ENCODE peak calls at places on chromosome 6, in four cellular contexts. Y, V, L and G are unnamed samples.
A peak's percentile ranks its signal among the peaks of the same experiment; 100 is the strongest.

GRCh38 chr6:42088101-42088591 is 37.8 kb downstream of the TAF8 start:
- DNase-seq in Y (peak; percentile 56), V (no peak), L (no peak), G (peak; percentile 55)

GRCh38 chr6:34378470-34378869 is 14.0 kb downstream of the NUDT3 start:
- DNase-seq in Y (peak; percentile 34), V (no peak), L (no peak), G (no peak)

GRCh38 chr6:30888472-30889137 is 4.3 kb downstream of the DDR1 start:
- DNase-seq in Y (peak; percentile 33), V (no peak), L (no peak), G (peak; percentile 99)

GRCh38 chr6:40353967-40354452 is 233.2 kb downstream of the LRFN2 start:
- DNase-seq in Y (no peak), V (no peak), L (no peak), G (no peak)

GRCh38 chr6:14838041-14838596 is 407.8 kb upstream of the JARID2 start:
- DNase-seq in Y (no peak), V (peak; percentile 55), L (no peak), G (no peak)

GRCh38 chr6:7912736-7913517 is 2.3 kb upstream of the TXNDC5 start:
- DNase-seq in Y (no peak), V (peak; percentile 39), L (no peak), G (no peak)

GRCh38 chr6:163504984-163505640 is 90.6 kb downstream of the QKI start:
- DNase-seq in Y (no peak), V (no peak), L (no peak), G (no peak)

GRCh38 chr6:127520061-127520460 is 926 bp upstream of the MTCL3 start:
- DNase-seq in Y (peak; percentile 50), V (peak; percentile 32), L (no peak), G (no peak)

GRCh38 chr6:4849628-4850027 is 73.4 kb downstream of the CDYL start:
- DNase-seq in Y (no peak), V (no peak), L (no peak), G (no peak)

GRCh38 chr6:138600726-138601125 is 101.4 kb upstream of the NHSL1 start:
- DNase-seq in Y (peak; percentile 86), V (no peak), L (no peak), G (no peak)

GRCh38 chr6:149397384-149397783 is 2.7 kb upstream of the SUMO4 start:
- DNase-seq in Y (no peak), V (no peak), L (no peak), G (no peak)

GRCh38 chr6:56752009-56752408 is 109.3 kb upstream of the DST start:
- DNase-seq in Y (peak; percentile 63), V (peak; percentile 39), L (no peak), G (no peak)

GRCh38 chr6:722608-723007 is 29.7 kb upstream of the EXOC2 start:
- DNase-seq in Y (peak; percentile 74), V (no peak), L (no peak), G (no peak)

GRCh38 chr6:33966536-33966935 is 162.7 kb upstream of the MLN start:
- DNase-seq in Y (no peak), V (no peak), L (no peak), G (no peak)

GRCh38 chr6:167350731-167351655 is 26.1 kb downstream of the TTLL2 start:
- DNase-seq in Y (peak; percentile 37), V (peak; percentile 90), L (peak; percentile 11), G (peak; percentile 68)

GRCh38 chr6:40582892-40583291 is 4.3 kb downstream of the LRFN2 start:
- DNase-seq in Y (no peak), V (no peak), L (no peak), G (no peak)

GRCh38 chr6:36685198-36685919 is 6.8 kb downstream of the CDKN1A start:
- DNase-seq in Y (no peak), V (no peak), L (no peak), G (no peak)

GRCh38 chr6:43900560-43901329 is 130.7 kb downstream of the VEGFA start:
- DNase-seq in Y (no peak), V (no peak), L (no peak), G (peak; percentile 26)

GRCh38 chr6:135423649-135424128 is 73.9 kb downstream of the AHI1 start:
- DNase-seq in Y (peak; percentile 64), V (peak; percentile 39), L (peak; percentile 16), G (no peak)

GRCh38 chr6:1009041-1009440 is 302.9 kb upstream of the FOXQ1 start:
- DNase-seq in Y (no peak), V (no peak), L (peak; percentile 11), G (no peak)

GRCh38 chr6:31752739-31753319 is 9.6 kb upstream of the SAPCD1 start:
- DNase-seq in Y (peak; percentile 66), V (no peak), L (no peak), G (peak; percentile 86)

GRCh38 chr6:157558487-157559200 is 177.7 kb downstream of the ZDHHC14 start:
- DNase-seq in Y (no peak), V (peak; percentile 52), L (no peak), G (no peak)

GRCh38 chr6:165662671-165663282 is at the start of gene PDE10A:
- DNase-seq in Y (peak; percentile 20), V (peak; percentile 86), L (no peak), G (peak; percentile 94)

GRCh38 chr6:56955171-56956155 is 556 bp downstream of the BEND6 start:
- DNase-seq in Y (peak; percentile 93), V (peak; percentile 94), L (peak; percentile 62), G (peak; percentile 95)

GRCh38 chr6:141874930-141875602 is 257.7 kb upstream of the GJE1 start:
- DNase-seq in Y (peak; percentile 70), V (no peak), L (no peak), G (no peak)

GRCh38 chr6:15969236-15969778 is 159.6 kb upstream of the MYLIP start:
- DNase-seq in Y (no peak), V (no peak), L (no peak), G (no peak)

GRCh38 chr6:39979461-39980328 is 45.4 kb upstream of the MOCS1 start:
- DNase-seq in Y (peak; percentile 12), V (no peak), L (no peak), G (no peak)

GRCh38 chr6:146878564-146879343 is 280.0 kb downstream of the ADGB start:
- DNase-seq in Y (peak; percentile 5), V (no peak), L (no peak), G (no peak)

GRCh38 chr6:12381587-12381986 is 91.4 kb downstream of the EDN1 start:
- DNase-seq in Y (no peak), V (no peak), L (no peak), G (no peak)

GRCh38 chr6:163328411-163328810 is 86.1 kb upstream of the QKI start:
- DNase-seq in Y (no peak), V (no peak), L (no peak), G (no peak)

GRCh38 chr6:99013145-99013544 is 65.4 kb upstream of the FBXL4 start:
- DNase-seq in Y (peak; percentile 81), V (no peak), L (no peak), G (peak; percentile 75)

GRCh38 chr6:129785081-129785755 is 75.2 kb upstream of the ARHGAP18 start:
- DNase-seq in Y (peak; percentile 21), V (no peak), L (no peak), G (no peak)

GRCh38 chr6:166046232-166046631 is 121.4 kb downstream of the TBXT start:
- DNase-seq in Y (peak; percentile 95), V (no peak), L (no peak), G (no peak)

GRCh38 chr6:20900396-20901160 is 366.3 kb downstream of the CDKAL1 start:
- DNase-seq in Y (no peak), V (no peak), L (no peak), G (no peak)

GRCh38 chr6:135212935-135213334 is 31.8 kb downstream of the MYB start:
- DNase-seq in Y (peak; percentile 18), V (no peak), L (no peak), G (no peak)

GRCh38 chr6:28941681-28942448 is 18.1 kb upstream of the TRIM27 start:
- DNase-seq in Y (no peak), V (peak; percentile 70), L (no peak), G (no peak)

GRCh38 chr6:142242269-142242668 is 59.5 kb upstream of the ADGRG6 start:
- DNase-seq in Y (no peak), V (no peak), L (no peak), G (no peak)

GRCh38 chr6:44837741-44838140 is 450.2 kb downstream of the CDC5L start:
- DNase-seq in Y (no peak), V (no peak), L (no peak), G (no peak)

GRCh38 chr6:112245511-112246203 is 8.7 kb downstream of the LAMA4 start:
- DNase-seq in Y (peak; percentile 96), V (no peak), L (no peak), G (no peak)

GRCh38 chr6:112243861-112244415 is 10.4 kb downstream of the LAMA4 start:
- DNase-seq in Y (no peak), V (no peak), L (no peak), G (no peak)

GRCh38 chr6:112249489-112249888 is 4.9 kb downstream of the LAMA4 start:
- DNase-seq in Y (peak; percentile 51), V (no peak), L (no peak), G (no peak)

GRCh38 chr6:112244428-112244827 is 9.9 kb downstream of the LAMA4 start:
- DNase-seq in Y (no peak), V (no peak), L (no peak), G (no peak)

GRCh38 chr6:112247275-112247674 is 7.1 kb downstream of the LAMA4 start:
- DNase-seq in Y (no peak), V (no peak), L (no peak), G (no peak)
- H3K27ac ChIP-seq in Y (peak overlapping the region; percentile 91), V (no peak overlapping the region), L (no peak overlapping the region), G (peak overlapping the region; percentile 79)

GRCh38 chr6:89348372-89348771 is 4.2 kb downstream of the UBE2J1 start:
- DNase-seq in Y (no peak), V (no peak), L (no peak), G (no peak)
- H3K79me2 ChIP-seq in Y (peaks cover 74% of the 10 kb centered on the region), V (peaks cover 76% of the 10 kb centered on the region), L (peaks cover 99% of the 10 kb centered on the region), G (peaks cover 86% of the 10 kb centered on the region)

GRCh38 chr6:90610291-90610670 is 23.4 kb upstream of the MAP3K7 start:
- DNase-seq in Y (peak; percentile 29), V (peak; percentile 40), L (no peak), G (peak; percentile 75)
- H2AFZ ChIP-seq in Y (peak overlapping the region; percentile 78), V (peak overlapping the region; percentile 85), L (no peak overlapping the region), G (peak overlapping the region; percentile 92)

DNA sequence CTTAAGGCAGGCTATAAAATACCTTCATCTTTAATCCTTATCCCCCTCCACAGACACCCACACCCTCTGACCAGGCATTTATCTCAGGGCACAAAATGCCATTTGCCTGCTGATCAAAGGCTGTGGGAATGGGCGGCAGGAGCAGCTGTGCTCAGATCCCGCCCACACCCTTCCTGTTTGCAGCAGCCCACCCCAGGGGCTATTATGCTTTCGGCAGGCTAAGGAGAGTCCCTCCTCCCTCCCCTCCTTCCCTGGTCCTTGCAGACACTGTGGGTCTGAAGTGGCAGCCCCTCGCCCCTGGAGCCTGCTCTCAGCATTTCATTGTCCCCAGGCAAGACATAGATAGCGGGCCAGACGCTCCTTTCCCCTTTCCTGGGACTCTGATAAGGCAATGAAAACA is 220.8 kb upstream of the HEY2 start:
- DNase-seq in Y (no peak), V (peak; percentile 88), L (no peak), G (no peak)
- H3K27ac ChIP-seq in Y (no peak overlapping the region), V (peak overlapping the region; percentile 63), L (no peak overlapping the region), G (no peak overlapping the region)